ENCODE peak calls at places on chromosome 15, in four cellular contexts. M is sciatic nerve; N is NCI-H2081; S is stimulated activated CD8-positive, alpha-beta memory T cell treated with anti-CD3 and anti-CD28 coated beads, Interleukin-7, amount 100 ng/mL, for 24 hours. Z is an unnamed sample.

GRCh38 chr15:77017091-77017660 is 22.2 kb downstream of the PSTPIP1 start:
- DNase-seq in S (no peak), M (no peak), N (no peak), Z (no peak)

GRCh38 chr15:78437107-78437761 is 782 bp upstream of the IREB2 start:
- DNase-seq in S (peak), N (peak), M (no peak), Z (no peak)

GRCh38 chr15:93862791-93863190 is 368.6 kb upstream of the MCTP2 start:
- DNase-seq in N (no peak), M (no peak), S (no peak), Z (no peak)

GRCh38 chr15:45795487-45796069 is 160.7 kb downstream of the SQOR start:
- DNase-seq in N (peak), S (no peak), M (no peak), Z (no peak)

GRCh38 chr15:41689834-41690233 is 29.6 kb downstream of the MGA start:
- DNase-seq in S (no peak), N (no peak), M (no peak), Z (no peak)

GRCh38 chr15:98734472-98735284 is 86.3 kb downstream of the IGF1R start:
- DNase-seq in N (no peak), M (no peak), S (no peak), Z (no peak)

GRCh38 chr15:53559364-53560253 is 199.9 kb downstream of the WDR72 start:
- DNase-seq in N (peak), M (no peak), S (no peak), Z (no peak)

GRCh38 chr15:74179101-74179841 is 5.8 kb downstream of the ISLR start:
- DNase-seq in M (peak), S (no peak), N (no peak), Z (no peak)

GRCh38 chr15:23648920-23649515 is 1.4 kb upstream of the MAGEL2 start:
- DNase-seq in N (peak), M (peak), S (peak), Z (no peak)

GRCh38 chr15:30990036-30990435 is 1.4 kb downstream of the MTMR10 start:
- DNase-seq in M (no peak), N (no peak), S (no peak), Z (no peak)

GRCh38 chr15:50358805-50359204 is 3.8 kb upstream of the GABPB1 start:
- DNase-seq in S (no peak), M (no peak), N (peak), Z (no peak)

GRCh38 chr15:56533741-56534416 is 68.9 kb upstream of the MNS1 start:
- DNase-seq in N (no peak), S (no peak), M (no peak), Z (no peak)

GRCh38 chr15:55909036-55909811 is 84.2 kb downstream of the NEDD4 start:
- DNase-seq in M (no peak), S (no peak), N (no peak), Z (no peak)

GRCh38 chr15:63250312-63250965 is 27.0 kb upstream of the APH1B start:
- DNase-seq in M (no peak), N (no peak), S (no peak), Z (no peak)

GRCh38 chr15:99683000-99683670 is 50.1 kb downstream of the LYSMD4 start:
- DNase-seq in N (no peak), M (no peak), S (no peak), Z (no peak)

GRCh38 chr15:45116006-45116481 is 1.9 kb downstream of the DUOXA2 start:
- DNase-seq in S (no peak), M (no peak), N (no peak), Z (no peak)

GRCh38 chr15:81337713-81338157 is 13.8 kb upstream of the STARD5 start:
- DNase-seq in M (no peak), S (no peak), N (no peak), Z (no peak)

GRCh38 chr15:74798388-74799254 is 14.0 kb upstream of the LMAN1L start:
- DNase-seq in M (no peak), S (no peak), N (no peak), Z (no peak)

GRCh38 chr15:74825895-74826294 is 532 bp upstream of the CPLX3 start:
- DNase-seq in M (no peak), N (no peak), S (no peak), Z (no peak)

GRCh38 chr15:80485370-80486164 is 81.4 kb downstream of the ARNT2 start:
- DNase-seq in N (no peak), M (no peak), S (no peak), Z (no peak)

GRCh38 chr15:38257676-38258075 is 5.0 kb downstream of the SPRED1 start:
- DNase-seq in N (no peak), M (no peak), S (no peak), Z (no peak)

GRCh38 chr15:31265871-31266711 is 60.5 kb upstream of the KLF13 start:
- DNase-seq in M (peak), N (no peak), S (peak), Z (peak)

GRCh38 chr15:40454904-40455391 is 14.2 kb downstream of the BAHD1 start:
- DNase-seq in S (no peak), M (no peak), N (no peak), Z (no peak)

GRCh38 chr15:79978694-79979519 is 7.9 kb upstream of the BCL2A1 start:
- DNase-seq in S (no peak), M (no peak), N (no peak), Z (no peak)

GRCh38 chr15:51403072-51403878 is 61.8 kb downstream of the GLDN start:
- DNase-seq in M (no peak), N (peak), S (no peak), Z (no peak)

GRCh38 chr15:64187396-64188191 is 24.8 kb upstream of the PPIB start:
- DNase-seq in N (no peak), S (no peak), M (no peak), Z (no peak)

GRCh38 chr15:32790352-32790999 is 72.7 kb downstream of the GREM1 start:
- DNase-seq in N (no peak), S (no peak), M (no peak), Z (no peak)

GRCh38 chr15:32786906-32787305 is 69.1 kb downstream of the GREM1 start:
- DNase-seq in S (no peak), M (no peak), N (no peak), Z (no peak)